ENCODE peak calls at places on chromosomes 5 and 9, in seven cellular contexts. D is heart right ventricle; G is trophoblast cell; R is stimulated activated naive CD8-positive, alpha-beta T cell treated with anti-CD3 and anti-CD28 coated beads, Interleukin-15, Interleukin-2, amounts not matched to agents 100 U/mL and 50 U/mL, for 24 hours; Z is NCI-H1694 treated with DMSO at 0.1 percent for 48 hours; E is sigmoid colon; T is sciatic nerve. C is an unnamed sample.

GRCh38 chr5:80083115-80083890 is 48.2 kb downstream of the THBS4 start:
- DNase-seq in D (no peak), G (peak; percentile 83), R (peak; percentile 26), Z (peak; percentile 74), E (peak; percentile 70), T (no peak), C (no peak)

GRCh38 chr5:77232959-77233358 is 22.5 kb downstream of the PDE8B start:
- DNase-seq in D (no peak), G (peak; percentile 8), R (no peak), Z (no peak), E (no peak), T (no peak), C (no peak)

GRCh38 chr5:38662088-38662487 is 105.6 kb upstream of the LIFR start:
- DNase-seq in D (no peak), G (no peak), R (no peak), Z (no peak), E (no peak), T (no peak), C (no peak)

GRCh38 chr5:120151825-120152224 is 312.3 kb upstream of the PRR16 start:
- DNase-seq in D (no peak), G (no peak), R (no peak), Z (no peak), E (no peak), T (no peak), C (no peak)

GRCh38 chr5:98989723-98990122 is 60.9 kb upstream of the CHD1 start:
- DNase-seq in D (no peak), G (no peak), R (no peak), Z (no peak), E (no peak), T (no peak), C (no peak)

GRCh38 chr9:109600142-109600541 is 102.0 kb upstream of the PTPN3 start:
- DNase-seq in D (no peak), G (no peak), R (no peak), Z (no peak), E (no peak), T (no peak), C (no peak)

GRCh38 chr5:127011961-127012644 is 18.3 kb downstream of the MARCHF3 start:
- DNase-seq in D (no peak), G (no peak), R (peak; percentile 10), Z (no peak), E (no peak), T (no peak), C (no peak)

GRCh38 chr5:171984748-171985419 is 21.6 kb downstream of the FBXW11 start:
- DNase-seq in D (no peak), G (no peak), R (peak; percentile 39), Z (no peak), E (no peak), T (no peak), C (no peak)

GRCh38 chr5:57298985-57299491 is 125.2 kb downstream of the GPBP1 start:
- DNase-seq in D (no peak), G (peak; percentile 95), R (peak; percentile 54), Z (peak; percentile 43), E (no peak), T (no peak), C (no peak)

GRCh38 chr5:124053340-124053739 is 541.4 kb downstream of the CSNK1G3 start:
- DNase-seq in D (no peak), G (no peak), R (no peak), Z (no peak), E (no peak), T (no peak), C (no peak)

GRCh38 chr9:37283730-37284235 is 138.7 kb upstream of the GRHPR start:
- DNase-seq in D (no peak), G (no peak), R (no peak), Z (no peak), E (no peak), T (no peak), C (no peak)

GRCh38 chr9:129174102-129174723 is 3.8 kb downstream of the IER5L start:
- DNase-seq in D (peak; percentile 93), G (peak; percentile 96), R (peak; percentile 87), Z (peak; percentile 60), E (peak; percentile 97), T (peak; percentile 96), C (peak; percentile 96)

GRCh38 chr9:126773004-126773607 is 31.7 kb upstream of the ZBTB43 start:
- DNase-seq in D (no peak), G (peak; percentile 58), R (no peak), Z (no peak), E (no peak), T (peak; percentile 31), C (no peak)

GRCh38 chr9:89278997-89279739 is 31.8 kb upstream of the CKS2 start:
- DNase-seq in D (no peak), G (peak; percentile 85), R (peak; percentile 19), Z (peak; percentile 47), E (no peak), T (no peak), C (no peak)

GRCh38 chr9:133236291-133237071 is 27.4 kb upstream of the OBP2B start:
- DNase-seq in D (no peak), G (no peak), R (no peak), Z (no peak), E (peak; percentile 69), T (no peak), C (peak; percentile 73)

GRCh38 chr9:96293481-96293880 is 8.5 kb downstream of the HSD17B3 start:
- DNase-seq in D (no peak), G (no peak), R (no peak), Z (no peak), E (no peak), T (no peak), C (no peak)

GRCh38 chr9:109574061-109574882 is 76.2 kb upstream of the PTPN3 start:
- DNase-seq in D (no peak), G (peak; percentile 81), R (peak; percentile 8), Z (peak; percentile 49), E (no peak), T (no peak), C (no peak)

GRCh38 chr9:136849960-136850865 is 1.0 kb downstream of the PHPT1 start:
- DNase-seq in D (peak; percentile 35), G (no peak), R (no peak), Z (no peak), E (no peak), T (no peak), C (no peak)

GRCh38 chr5:13601152-13601551 is 343.3 kb downstream of the DNAH5 start:
- DNase-seq in D (no peak), G (peak; percentile 14), R (no peak), Z (no peak), E (no peak), T (no peak), C (no peak)

GRCh38 chr5:442335-443238 is at the start of gene EXOC3:
- DNase-seq in D (peak; percentile 80), G (peak; percentile 80), R (peak; percentile 83), Z (peak; percentile 25), E (peak; percentile 86), T (peak; percentile 84), C (peak; percentile 93)

GRCh38 chr9:137422668-137423000 is 328 bp downstream of the EXD3 start:
- DNase-seq in D (no peak), G (peak; percentile 51), R (peak; percentile 53), Z (no peak), E (peak; percentile 69), T (no peak), C (peak; percentile 88)

GRCh38 chr9:134324359-134325095 is 1.7 kb upstream of the RXRA start:
- DNase-seq in D (peak; percentile 22), G (peak; percentile 90), R (no peak), Z (no peak), E (peak; percentile 72), T (peak; percentile 69), C (peak; percentile 82)

GRCh38 chr5:54013556-54014157 is 296.7 kb downstream of the ARL15 start:
- DNase-seq in D (peak; percentile 16), G (peak; percentile 17), R (peak; percentile 28), Z (no peak), E (no peak), T (no peak), C (no peak)

GRCh38 chr9:131668439-131669233 is 71.2 kb downstream of the RAPGEF1 start:
- DNase-seq in D (no peak), G (no peak), R (peak; percentile 75), Z (peak; percentile 33), E (no peak), T (no peak), C (peak; percentile 86)

GRCh38 chr9:38417003-38417965 is 7.0 kb downstream of the IGFBPL1 start:
- DNase-seq in D (no peak), G (peak; percentile 70), R (peak; percentile 43), Z (peak; percentile 56), E (peak; percentile 24), T (no peak), C (no peak)

GRCh38 chr5:68216737-68217231 is 1.2 kb downstream of the PIK3R1 start:
- DNase-seq in D (no peak), G (peak; percentile 42), R (no peak), Z (no peak), E (no peak), T (no peak), C (no peak)

GRCh38 chr5:56815657-56816545 is 552 bp downstream of the MAP3K1 start:
- DNase-seq in D (peak; percentile 34), G (peak; percentile 24), R (peak; percentile 60), Z (no peak), E (peak; percentile 68), T (peak; percentile 64), C (peak; percentile 93)

GRCh38 chr5:161311965-161312364 is 234.6 kb downstream of the GABRB2 start:
- DNase-seq in D (no peak), G (no peak), R (no peak), Z (no peak), E (no peak), T (no peak), C (no peak)

GRCh38 chr5:158880514-158881001 is 219.2 kb downstream of the EBF1 start:
- DNase-seq in D (no peak), G (no peak), R (no peak), Z (peak; percentile 58), E (no peak), T (no peak), C (no peak)